ENCODE peak calls at places on chromosomes 16 and 17, in four cellular contexts. F is stomach, Y is GM12878, Z is A549. G is an unnamed sample.

GRCh38 chr17:45170976-45171337 is 9.3 kb downstream of the HEXIM2 start:
- DNase-seq in F (peak; percentile 31), Y (no peak), Z (peak; percentile 93), G (peak; percentile 62)

GRCh38 chr16:89191033-89191900 is 9.1 kb downstream of the SLC22A31 start:
- DNase-seq in F (no peak), Y (no peak), Z (no peak), G (no peak)

GRCh38 chr16:83899272-83899897 is 470 bp downstream of the MLYCD start:
- DNase-seq in F (peak; percentile 61), Y (no peak), Z (peak; percentile 35), G (no peak)

GRCh38 chr16:88334517-88335149 is 48.1 kb upstream of the ZNF469 start:
- DNase-seq in F (no peak), Y (no peak), Z (peak; percentile 55), G (no peak)

GRCh38 chr17:16507918-16508533 is 16.0 kb upstream of the LRRC75A start:
- DNase-seq in F (no peak), Y (no peak), Z (no peak), G (no peak)

GRCh38 chr17:9897569-9897968 is 7.5 kb downstream of the RCVRN start:
- DNase-seq in F (no peak), Y (no peak), Z (no peak), G (no peak)

GRCh38 chr17:5069724-5070123 is 8.5 kb upstream of the ZFP3 start:
- DNase-seq in F (no peak), Y (no peak), Z (no peak), G (no peak)

GRCh38 chr16:22027633-22028032 is 19.7 kb downstream of the MOSMO start:
- DNase-seq in F (no peak), Y (no peak), Z (no peak), G (no peak)

GRCh38 chr17:68328676-68329075 is 37.4 kb downstream of the ARSG start:
- DNase-seq in F (no peak), Y (no peak), Z (no peak), G (no peak)

GRCh38 chr16:22191966-22192260 is 14.2 kb upstream of the EEF2K start:
- DNase-seq in F (no peak), Y (no peak), Z (no peak), G (no peak)

GRCh38 chr16:88941933-88942909 is 34.8 kb downstream of the CBFA2T3 start:
- DNase-seq in F (peak; percentile 63), Y (no peak), Z (peak; percentile 29), G (no peak)

GRCh38 chr17:72165202-72165972 is 44.6 kb downstream of the SOX9 start:
- DNase-seq in F (no peak), Y (no peak), Z (no peak), G (no peak)

GRCh38 chr17:80761421-80761871 is 216.8 kb downstream of the RPTOR start:
- DNase-seq in F (no peak), Y (no peak), Z (no peak), G (no peak)

GRCh38 chr16:67305216-67306071 is 21.1 kb downstream of the KCTD19 start:
- DNase-seq in F (no peak), Y (no peak), Z (no peak), G (no peak)

GRCh38 chr16:58236231-58236690 is 38.4 kb upstream of the CSNK2A2 start:
- DNase-seq in F (peak; percentile 71), Y (no peak), Z (peak; percentile 69), G (peak; percentile 24)

GRCh38 chr16:48531011-48531962 is 78.7 kb downstream of the N4BP1 start:
- DNase-seq in F (no peak), Y (no peak), Z (no peak), G (peak; percentile 54)

GRCh38 chr16:78183437-78183836 is 84.0 kb downstream of the WWOX start:
- DNase-seq in F (no peak), Y (no peak), Z (no peak), G (no peak)

GRCh38 chr16:22324787-22325597 is 27.8 kb downstream of the POLR3E start:
- DNase-seq in F (no peak), Y (no peak), Z (no peak), G (no peak)

GRCh38 chr17:82281076-82281475 is 7.6 kb upstream of the CSNK1D start:
- DNase-seq in F (no peak), Y (no peak), Z (no peak), G (no peak)

GRCh38 chr17:8821446-8822105 is 22.4 kb upstream of the MFSD6L start:
- DNase-seq in F (no peak), Y (no peak), Z (no peak), G (no peak)

GRCh38 chr16:27764869-27765675 is 215.1 kb downstream of the KATNIP start:
- DNase-seq in F (no peak), Y (no peak), Z (no peak), G (no peak)

GRCh38 chr16:23382279-23382678 is 70.7 kb downstream of the COG7 start:
- DNase-seq in F (no peak), Y (no peak), Z (no peak), G (no peak)

GRCh38 chr16:65314246-65315003 is 192.6 kb upstream of the CDH11 start:
- DNase-seq in F (no peak), Y (no peak), Z (no peak), G (no peak)

GRCh38 chr17:57475786-57476185 is 219.5 kb downstream of the MSI2 start:
- DNase-seq in F (no peak), Y (no peak), Z (no peak), G (no peak)

GRCh38 chr16:57100445-57100844 is 8.1 kb downstream of the CPNE2 start:
- DNase-seq in F (no peak), Y (no peak), Z (no peak), G (no peak)

GRCh38 chr17:78381601-78382168 is 3.2 kb downstream of the PGS1 start:
- DNase-seq in F (no peak), Y (no peak), Z (no peak), G (no peak)

GRCh38 chr17:44281570-44281969 is 13.6 kb upstream of the SLC4A1 start:
- DNase-seq in F (no peak), Y (no peak), Z (no peak), G (no peak)

GRCh38 chr16:88983771-88984687 is 7.0 kb upstream of the CBFA2T3 start:
- DNase-seq in F (no peak), Y (no peak), Z (no peak), G (no peak)

GRCh38 chr17:76000016-76000754 is 470 bp upstream of the CDK3 start:
- DNase-seq in F (peak; percentile 58), Y (no peak), Z (peak; percentile 73), G (peak; percentile 34)

GRCh38 chr16:56401482-56401881 is 23.9 kb downstream of the AMFR start:
- DNase-seq in F (no peak), Y (no peak), Z (peak; percentile 55), G (no peak)

GRCh38 chr17:28545787-28546415 is 6.5 kb downstream of the UNC119 start:
- DNase-seq in F (no peak), Y (no peak), Z (no peak), G (no peak)

GRCh38 chr17:9020824-9021157 is 519 bp upstream of the NTN1 start:
- DNase-seq in F (no peak), Y (no peak), Z (no peak), G (no peak)

DNA sequence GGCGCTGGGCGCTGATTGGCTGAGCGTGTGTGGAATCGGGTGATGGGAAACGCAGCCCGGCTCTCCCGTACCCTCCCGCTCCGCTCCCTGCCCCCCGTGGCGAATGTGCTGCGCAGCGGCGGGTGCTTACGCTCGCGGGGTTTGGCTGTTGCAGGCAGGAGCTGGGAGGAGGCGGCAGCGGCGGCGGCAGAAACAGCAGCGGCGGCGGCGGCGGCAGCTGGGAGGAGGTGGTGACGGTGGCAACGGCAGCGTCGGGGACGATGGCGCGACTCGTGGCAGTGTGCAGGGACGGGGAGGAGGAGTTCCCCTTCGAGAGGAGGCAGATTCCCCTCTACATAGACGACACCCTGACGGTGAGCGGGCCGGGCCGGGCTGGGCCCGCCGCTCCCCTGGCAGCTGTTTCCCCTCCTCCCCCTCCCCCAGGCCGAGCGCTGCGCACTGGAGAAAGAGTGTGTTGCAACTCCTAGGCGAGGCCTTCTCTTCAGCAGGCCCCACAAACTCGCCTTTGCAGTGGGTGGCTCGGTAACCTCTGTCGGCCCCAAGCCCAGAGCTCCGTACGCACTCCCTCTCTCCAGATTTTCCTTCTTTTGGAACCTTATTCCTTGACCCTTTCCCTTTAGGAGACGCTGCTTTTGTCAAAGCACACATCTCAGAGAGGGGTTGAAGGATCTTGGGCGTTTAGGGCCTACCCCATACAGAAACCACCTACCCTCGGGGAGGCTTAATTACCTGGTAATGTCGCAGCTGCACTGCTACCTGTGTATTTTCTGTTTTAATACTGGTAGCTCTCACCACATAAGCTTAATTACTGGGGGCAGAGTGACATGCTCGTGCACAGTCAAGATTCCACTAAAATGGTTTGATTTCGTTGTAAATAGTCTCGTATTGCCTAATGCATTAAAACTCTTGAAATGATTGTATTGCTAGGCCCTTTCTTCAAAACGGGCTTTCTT is 1.0 kb downstream of the GGNBP2 start:
- DNase-seq in F (peak; percentile 97), Y (peak; percentile 82), Z (peak; percentile 99), G (peak; percentile 94)
- TF ChIP-seq EP300 in F (no peak), Y (no peak), Z (no peak), G (peak; percentile 63)

GRCh38 chr16:17272716-17273115 is 198.0 kb downstream of the XYLT1 start:
- DNase-seq in F (no peak), Y (no peak), Z (no peak), G (no peak)
- H3K4me1 ChIP-seq in F (peaks cover 69% of the 10 kb centered on the region), Y (peaks cover 16% of the 10 kb centered on the region), Z (peaks cover 38% of the 10 kb centered on the region), G (peaks cover 4% of the 10 kb centered on the region)

GRCh38 chr17:27079660-27080059 is 214.3 kb upstream of the WSB1 start:
- DNase-seq in F (no peak), Y (no peak), Z (no peak), G (no peak)

GRCh38 chr17:27081002-27081638 is 212.8 kb upstream of the WSB1 start:
- DNase-seq in F (no peak), Y (no peak), Z (no peak), G (no peak)

GRCh38 chr17:27082023-27082774 is 211.7 kb upstream of the WSB1 start:
- DNase-seq in F (no peak), Y (no peak), Z (no peak), G (no peak)

GRCh38 chr17:27076814-27077213 is 217.1 kb upstream of the WSB1 start:
- DNase-seq in F (no peak), Y (no peak), Z (no peak), G (no peak)

GRCh38 chr17:27078296-27078695 is 215.6 kb upstream of the WSB1 start:
- DNase-seq in F (no peak), Y (no peak), Z (no peak), G (no peak)
- H3K9me3 ChIP-seq in F (no peaks in the 10 kb centered on the region), Y (no peaks in the 10 kb centered on the region), Z (no peaks in the 10 kb centered on the region), G (no peaks in the 10 kb centered on the region)

GRCh38 chr17:47866941-47867340 is 16.0 kb upstream of the SP6 start:
- DNase-seq in F (no peak), Y (no peak), Z (no peak), G (no peak)
- TF ChIP-seq EP300 in F (no peak), Y (no peak), Z (no peak), G (no peak)

GRCh38 chr17:17626151-17626805 is 34.8 kb upstream of the PEMT start:
- DNase-seq in F (no peak), Y (no peak), Z (no peak), G (no peak)
- H3K4me1 ChIP-seq in F (no peaks in the 10 kb centered on the region), Y (no peaks in the 10 kb centered on the region), Z (peaks cover 2% of the 10 kb centered on the region), G (no peaks in the 10 kb centered on the region)

GRCh38 chr17:61698244-61698643 is 107.2 kb upstream of the NACA2 start:
- DNase-seq in F (no peak), Y (no peak), Z (no peak), G (no peak)
- H3K9me3 ChIP-seq in F (peaks cover 9% of the 10 kb centered on the region), Y (peaks cover 5% of the 10 kb centered on the region), Z (peaks cover 41% of the 10 kb centered on the region), G (peaks cover 44% of the 10 kb centered on the region)